ENCODE peak calls at places on chromosomes 7 and 10, in four cellular contexts. One of them, this sample, is unnamed.

GRCh38 chr7:69599211-69599878 is 1.1 kb downstream of the AUTS2 start:
- DNase-seq in epithelial cell of esophagus: no peak
- DNase-seq in MCF 10A: no peak
- DNase-seq in skeletal muscle cell: no peak
- DNase-seq in this sample: peak

GRCh38 chr7:16484453-16485158 is 19.1 kb upstream of the SOSTDC1 start:
- DNase-seq in epithelial cell of esophagus: peak
- DNase-seq in MCF 10A: peak
- DNase-seq in skeletal muscle cell: peak
- DNase-seq in this sample: no peak

GRCh38 chr7:32476816-32477648 is 13.1 kb downstream of the LSM5 start:
- DNase-seq in epithelial cell of esophagus: peak
- DNase-seq in MCF 10A: peak
- DNase-seq in skeletal muscle cell: no peak
- DNase-seq in this sample: no peak

GRCh38 chr7:112204072-112204775 is 2.0 kb downstream of the DOCK4 start:
- DNase-seq in epithelial cell of esophagus: peak
- DNase-seq in MCF 10A: peak
- DNase-seq in skeletal muscle cell: no peak
- DNase-seq in this sample: peak

GRCh38 chr10:92074126-92074887 is 150.7 kb downstream of the BTAF1 start:
- DNase-seq in epithelial cell of esophagus: peak
- DNase-seq in MCF 10A: peak
- DNase-seq in skeletal muscle cell: no peak
- DNase-seq in this sample: no peak

GRCh38 chr7:79093421-79093820 is 360.0 kb downstream of the MAGI2 start:
- DNase-seq in epithelial cell of esophagus: no peak
- DNase-seq in MCF 10A: no peak
- DNase-seq in skeletal muscle cell: no peak
- DNase-seq in this sample: no peak

GRCh38 chr7:16695621-16696237 is 49.7 kb downstream of the BZW2 start:
- DNase-seq in epithelial cell of esophagus: peak
- DNase-seq in MCF 10A: peak
- DNase-seq in skeletal muscle cell: no peak
- DNase-seq in this sample: peak

GRCh38 chr7:25122373-25122772 is 2.7 kb downstream of the CYCS start:
- DNase-seq in epithelial cell of esophagus: no peak
- DNase-seq in MCF 10A: no peak
- DNase-seq in skeletal muscle cell: no peak
- DNase-seq in this sample: no peak

GRCh38 chr10:79181680-79182079 is 112.9 kb downstream of the ZMIZ1 start:
- DNase-seq in epithelial cell of esophagus: no peak
- DNase-seq in MCF 10A: no peak
- DNase-seq in skeletal muscle cell: no peak
- DNase-seq in this sample: no peak